ENCODE peak calls at places on chromosomes 7 and 10, in seven cellular contexts. O, S, I, V, P, K and L are unnamed samples.

GRCh38 chr7:68964060-68964459 is 634.2 kb upstream of the AUTS2 start:
- DNase-seq in O (no peak), S (peak; percentile 17), I (no peak), V (peak; percentile 73), P (no peak), K (peak; percentile 41), L (no peak)

GRCh38 chr7:95718556-95719410 is 53.6 kb upstream of the DYNC1I1 start:
- DNase-seq in K (no peak), V (peak; percentile 21), P (peak; percentile 36), S (no peak), I (no peak), O (no peak), L (no peak)

GRCh38 chr7:7148799-7149481 is 33.4 kb upstream of the C1GALT1 start:
- DNase-seq in V (no peak), I (no peak), K (peak; percentile 48), S (no peak), P (no peak), O (no peak), L (no peak)

GRCh38 chr7:78207262-78207661 is 408.7 kb downstream of the PHTF2 start:
- DNase-seq in V (no peak), S (no peak), P (no peak), I (no peak), O (no peak), K (no peak), L (no peak)

GRCh38 chr7:98286093-98286525 is 4.6 kb downstream of the BRI3 start:
- DNase-seq in I (peak; percentile 92), K (no peak), V (peak; percentile 73), O (no peak), S (no peak), P (no peak), L (no peak)

GRCh38 chr7:65731562-65732035 is 141.3 kb upstream of the VKORC1L1 start:
- DNase-seq in O (no peak), P (no peak), S (peak; percentile 73), K (no peak), V (peak; percentile 15), I (no peak), L (no peak)

GRCh38 chr7:157585113-157585861 is 248.5 kb downstream of the DNAJB6 start:
- DNase-seq in S (peak; percentile 24), K (peak; percentile 88), O (no peak), V (no peak), I (no peak), P (no peak), L (no peak)

GRCh38 chr7:120920588-120920987 is 30.0 kb upstream of the ING3 start:
- DNase-seq in P (no peak), V (no peak), I (no peak), S (no peak), O (no peak), K (no peak), L (no peak)

GRCh38 chr10:24324651-24325050 is 115.7 kb downstream of the KIAA1217 start:
- DNase-seq in S (no peak), P (no peak), O (no peak), V (no peak), K (no peak), I (no peak), L (no peak)

GRCh38 chr7:22563115-22563514 is 63.1 kb upstream of the STEAP1B start:
- DNase-seq in I (peak; percentile 59), O (peak; percentile 90), P (no peak), S (peak; percentile 38), K (no peak), V (no peak), L (no peak)

GRCh38 chr7:78151229-78151628 is 352.7 kb downstream of the PHTF2 start:
- DNase-seq in O (peak; percentile 14), V (peak; percentile 88), K (no peak), I (no peak), S (no peak), P (no peak), L (no peak)

GRCh38 chr10:133009218-133009954 is 67.0 kb upstream of the CFAP46 start:
- DNase-seq in O (peak; percentile 50), K (no peak), I (peak; percentile 87), S (no peak), P (no peak), V (no peak), L (no peak)

GRCh38 chr10:50393784-50394183 is 142.5 kb upstream of the ASAH2 start:
- DNase-seq in V (no peak), K (no peak), S (no peak), O (peak; percentile 39), P (no peak), I (no peak), L (no peak)

GRCh38 chr10:124626759-124627380 is 117.3 kb downstream of the FAM53B start:
- DNase-seq in P (no peak), S (no peak), I (no peak), O (no peak), V (no peak), K (no peak), L (no peak)

GRCh38 chr10:47027108-47027811 is 116.0 kb downstream of the PTPN20 start:
- DNase-seq in V (no peak), K (no peak), P (no peak), S (no peak), I (peak; percentile 55), O (no peak), L (no peak)

GRCh38 chr7:26151096-26151495 is 902 bp upstream of the NFE2L3 start:
- DNase-seq in S (no peak), V (no peak), P (peak; percentile 87), K (no peak), O (peak; percentile 80), I (no peak), L (no peak)

GRCh38 chr10:65827344-65827743 is 1098.5 kb upstream of the LRRTM3 start:
- DNase-seq in O (no peak), K (no peak), V (no peak), I (no peak), P (no peak), S (peak; percentile 5), L (no peak)

GRCh38 chr10:120963053-120963533 is 111.9 kb downstream of the WDR11 start:
- DNase-seq in V (no peak), O (no peak), P (no peak), S (peak; percentile 85), K (no peak), I (no peak), L (no peak)

GRCh38 chr10:86498608-86499007 is 23.0 kb downstream of the WAPL start:
- DNase-seq in K (no peak), S (no peak), V (no peak), I (no peak), P (no peak), O (no peak), L (no peak)

GRCh38 chr7:8761731-8762130 is 328.3 kb downstream of the NXPH1 start:
- DNase-seq in P (no peak), V (no peak), K (no peak), I (no peak), O (no peak), S (no peak), L (no peak)

GRCh38 chr7:25776737-25777109 is 375.3 kb upstream of the NFE2L3 start:
- DNase-seq in O (no peak), I (no peak), P (no peak), V (no peak), S (no peak), K (no peak), L (no peak)

GRCh38 chr10:68598978-68599753 is 39.0 kb downstream of the TET1 start:
- DNase-seq in S (peak; percentile 39), K (no peak), P (peak; percentile 22), V (peak; percentile 87), O (peak; percentile 11), I (no peak), L (no peak)

GRCh38 chr10:49363309-49364031 is 32.4 kb downstream of the DRGX start:
- DNase-seq in O (no peak), S (no peak), V (no peak), K (no peak), P (no peak), I (peak; percentile 47), L (no peak)